ENCODE peak calls at places on chromosome 16, in five cellular contexts. G is activated naive CD4-positive, alpha-beta T cell; K is adrenal gland; P is right cardiac atrium; L is stimulated activated CD4-positive, alpha-beta T cell treated with anti-CD3 and anti-CD28 coated beads, TNF-alpha, amount 100 ng/mL, for 1 hour. D is an unnamed sample.

GRCh38 chr16:1871974-1872635 is at the start of gene MEIOB:
- DNase-seq in G (no peak), K (peak; percentile 18), P (peak; percentile 20), L (no peak), D (peak; percentile 72)

GRCh38 chr16:70651524-70651923 is 5.2 kb downstream of the IL34 start:
- DNase-seq in G (no peak), K (no peak), P (no peak), L (no peak), D (no peak)

GRCh38 chr16:24906199-24906808 is 60.5 kb downstream of the SLC5A11 start:
- DNase-seq in G (no peak), K (no peak), P (no peak), L (no peak), D (no peak)

GRCh38 chr16:11679250-11679649 is 11.0 kb downstream of the SNN start:
- DNase-seq in G (no peak), K (peak; percentile 13), P (no peak), L (no peak), D (no peak)

GRCh38 chr16:15836965-15837611 is 19.7 kb downstream of the MYH11 start:
- DNase-seq in G (no peak), K (no peak), P (no peak), L (no peak), D (no peak)

GRCh38 chr16:13915033-13915635 is 4.8 kb upstream of the ERCC4 start:
- DNase-seq in G (no peak), K (no peak), P (no peak), L (no peak), D (no peak)

GRCh38 chr16:424033-424622 is 1.3 kb upstream of the RAB11FIP3 start:
- DNase-seq in G (no peak), K (peak; percentile 84), P (peak; percentile 69), L (no peak), D (peak; percentile 35)

GRCh38 chr16:68711421-68712139 is 25.5 kb upstream of the CDH1 start:
- DNase-seq in G (no peak), K (no peak), P (no peak), L (no peak), D (no peak)

GRCh38 chr16:50810241-50810965 is 68.5 kb downstream of the CYLD start:
- DNase-seq in G (no peak), K (no peak), P (no peak), L (no peak), D (no peak)

GRCh38 chr16:11370084-11370931 is 25.0 kb downstream of the RMI2 start:
- DNase-seq in G (no peak), K (peak; percentile 84), P (no peak), L (no peak), D (no peak)

GRCh38 chr16:10642964-10643363 is 51.8 kb downstream of the TEKT5 start:
- DNase-seq in G (no peak), K (no peak), P (no peak), L (no peak), D (no peak)

GRCh38 chr16:68351991-68352431 is 41.2 kb downstream of the PRMT7 start:
- DNase-seq in G (no peak), K (no peak), P (no peak), L (no peak), D (no peak)

GRCh38 chr16:27108826-27109665 is 42.3 kb downstream of the C16orf82 start:
- DNase-seq in G (no peak), K (no peak), P (no peak), L (no peak), D (no peak)

GRCh38 chr16:56675685-56676210 is 6.1 kb downstream of the MT1H start:
- DNase-seq in G (no peak), K (no peak), P (no peak), L (no peak), D (peak; percentile 63)

GRCh38 chr16:2835638-2836493 is 5.8 kb downstream of the ZG16B start:
- DNase-seq in G (no peak), K (no peak), P (no peak), L (no peak), D (no peak)

GRCh38 chr16:13148836-13149235 is 247.4 kb downstream of the SHISA9 start:
- DNase-seq in G (no peak), K (no peak), P (no peak), L (no peak), D (no peak)

GRCh38 chr16:59973966-59974365 is 1239.8 kb upstream of the GOT2 start:
- DNase-seq in G (no peak), K (no peak), P (no peak), L (no peak), D (no peak)

GRCh38 chr16:68954871-68955635 is 111.7 kb downstream of the TANGO6 start:
- DNase-seq in G (no peak), K (no peak), P (no peak), L (no peak), D (peak; percentile 56)

GRCh38 chr16:11877374-11877773 is 26.0 kb upstream of the RSL1D1 start:
- DNase-seq in G (no peak), K (no peak), P (no peak), L (no peak), D (no peak)

GRCh38 chr16:31471241-31471874 is 594 bp upstream of the TGFB1I1 start:
- DNase-seq in G (no peak), K (no peak), P (no peak), L (no peak), D (no peak)

GRCh38 chr16:83579431-83579830 is 228.3 kb upstream of the HSBP1 start:
- DNase-seq in G (no peak), K (no peak), P (no peak), L (no peak), D (no peak)

GRCh38 chr16:68470461-68471150 is 22.3 kb upstream of the SMPD3 start:
- DNase-seq in G (no peak), K (peak; percentile 44), P (no peak), L (no peak), D (no peak)

GRCh38 chr16:1787322-1788094 is 4.7 kb downstream of the NUBP2 start:
- DNase-seq in G (no peak), K (peak; percentile 22), P (no peak), L (no peak), D (no peak)

GRCh38 chr16:11374255-11374654 is 29.0 kb downstream of the RMI2 start:
- DNase-seq in G (no peak), K (no peak), P (no peak), L (no peak), D (no peak)

GRCh38 chr16:50293994-50294855 is 27.9 kb downstream of the ADCY7 start:
- DNase-seq in G (no peak), K (no peak), P (peak; percentile 14), L (no peak), D (no peak)

GRCh38 chr16:87033021-87033471 is 284.1 kb downstream of the C16orf95 start:
- DNase-seq in G (no peak), K (no peak), P (no peak), L (no peak), D (no peak)

GRCh38 chr16:22678311-22678710 is 135.7 kb upstream of the HS3ST2 start:
- DNase-seq in G (no peak), K (no peak), P (no peak), L (no peak), D (no peak)

GRCh38 chr16:81697886-81698635 is 81.0 kb upstream of the PLCG2 start:
- DNase-seq in G (no peak), K (no peak), P (peak; percentile 55), L (no peak), D (peak; percentile 58)

GRCh38 chr16:19086322-19087199 is 19.1 kb downstream of the COQ7 start:
- DNase-seq in G (peak; percentile 59), K (peak; percentile 83), P (peak; percentile 85), L (peak; percentile 29), D (peak; percentile 83)

D was measured in NCI-H2227 treated with DMSO at 0.1 percent for 48 hours.